ENCODE peak calls at places on chromosomes 1 and 21, in four cellular contexts. One of them, this sample, is unnamed.
A peak's percentile ranks its signal among the peaks of the same experiment; 100 is the strongest.

GRCh38 chr1:45018599-45019230 is 6.7 kb downstream of the UROD start:
- DNase-seq in OCI-LY7: peak; percentile 72
- DNase-seq in esophagus squamous epithelium: no peak
- DNase-seq in pancreas: peak; percentile 81
- DNase-seq in this sample: peak; percentile 58

GRCh38 chr1:111475706-111476105 is 1.9 kb downstream of the C1orf162 start:
- DNase-seq in OCI-LY7: no peak
- DNase-seq in esophagus squamous epithelium: no peak
- DNase-seq in pancreas: no peak
- DNase-seq in this sample: no peak

GRCh38 chr1:13628711-13629110 is 45.1 kb downstream of the PDPN start:
- DNase-seq in OCI-LY7: no peak
- DNase-seq in esophagus squamous epithelium: no peak
- DNase-seq in pancreas: no peak
- DNase-seq in this sample: no peak

GRCh38 chr1:32774950-32775634 is 42.1 kb downstream of the YARS1 start:
- DNase-seq in OCI-LY7: no peak
- DNase-seq in esophagus squamous epithelium: no peak
- DNase-seq in pancreas: peak; percentile 48
- DNase-seq in this sample: no peak

GRCh38 chr1:94399449-94399848 is 18.7 kb upstream of the ABCD3 start:
- DNase-seq in OCI-LY7: no peak
- DNase-seq in esophagus squamous epithelium: no peak
- DNase-seq in pancreas: no peak
- DNase-seq in this sample: no peak

GRCh38 chr1:226664413-226665101 is 74.5 kb downstream of the ITPKB start:
- DNase-seq in OCI-LY7: no peak
- DNase-seq in esophagus squamous epithelium: no peak
- DNase-seq in pancreas: no peak
- DNase-seq in this sample: peak; percentile 46

GRCh38 chr1:197922070-197922390 is 4.9 kb downstream of the LHX9 start:
- DNase-seq in OCI-LY7: no peak
- DNase-seq in esophagus squamous epithelium: no peak
- DNase-seq in pancreas: no peak
- DNase-seq in this sample: no peak

GRCh38 chr21:39888848-39889247 is 21.6 kb downstream of the PCP4 start:
- DNase-seq in OCI-LY7: no peak
- DNase-seq in esophagus squamous epithelium: no peak
- DNase-seq in pancreas: no peak
- DNase-seq in this sample: no peak

GRCh38 chr1:113014508-113014907 is 58.5 kb upstream of the LRIG2 start:
- DNase-seq in OCI-LY7: no peak
- DNase-seq in esophagus squamous epithelium: no peak
- DNase-seq in pancreas: no peak
- DNase-seq in this sample: no peak

GRCh38 chr1:87398644-87399043 is 70.0 kb downstream of the LMO4 start:
- DNase-seq in OCI-LY7: no peak
- DNase-seq in esophagus squamous epithelium: no peak
- DNase-seq in pancreas: no peak
- DNase-seq in this sample: no peak

GRCh38 chr21:17769049-17769845 is 49.9 kb downstream of the C21orf91 start:
- DNase-seq in OCI-LY7: no peak
- DNase-seq in esophagus squamous epithelium: no peak
- DNase-seq in pancreas: no peak
- DNase-seq in this sample: no peak

GRCh38 chr1:177959793-177960515 is 9.9 kb downstream of the SEC16B start:
- DNase-seq in OCI-LY7: no peak
- DNase-seq in esophagus squamous epithelium: no peak
- DNase-seq in pancreas: no peak
- DNase-seq in this sample: no peak

GRCh38 chr1:24536391-24536840 is 19.5 kb upstream of the NCMAP start:
- DNase-seq in OCI-LY7: peak; percentile 87
- DNase-seq in esophagus squamous epithelium: no peak
- DNase-seq in pancreas: no peak
- DNase-seq in this sample: no peak

GRCh38 chr1:245276426-245276825 is 121.6 kb downstream of the KIF26B start:
- DNase-seq in OCI-LY7: no peak
- DNase-seq in esophagus squamous epithelium: no peak
- DNase-seq in pancreas: no peak
- DNase-seq in this sample: no peak

GRCh38 chr1:28370220-28371010 is 875 bp downstream of the PHACTR4 start:
- DNase-seq in OCI-LY7: peak; percentile 77
- DNase-seq in esophagus squamous epithelium: no peak
- DNase-seq in pancreas: peak; percentile 37
- DNase-seq in this sample: no peak

GRCh38 chr1:3850857-3851256 is 6.2 kb downstream of the CEP104 start:
- DNase-seq in OCI-LY7: no peak
- DNase-seq in esophagus squamous epithelium: no peak
- DNase-seq in pancreas: peak; percentile 39
- DNase-seq in this sample: no peak

GRCh38 chr1:71285529-71285928 is 204.7 kb upstream of the ZRANB2 start:
- DNase-seq in OCI-LY7: no peak
- DNase-seq in esophagus squamous epithelium: no peak
- DNase-seq in pancreas: no peak
- DNase-seq in this sample: no peak

GRCh38 chr1:169776440-169776839 is 18.3 kb downstream of the METTL18 start:
- DNase-seq in OCI-LY7: no peak
- DNase-seq in esophagus squamous epithelium: no peak
- DNase-seq in pancreas: no peak
- DNase-seq in this sample: no peak

GRCh38 chr1:220908757-220909156 is 29.5 kb downstream of the HLX start:
- DNase-seq in OCI-LY7: no peak
- DNase-seq in esophagus squamous epithelium: no peak
- DNase-seq in pancreas: no peak
- DNase-seq in this sample: no peak

GRCh38 chr1:29236993-29237905 is 927 bp downstream of the PTPRU start:
- DNase-seq in OCI-LY7: no peak
- DNase-seq in esophagus squamous epithelium: no peak
- DNase-seq in pancreas: peak; percentile 83
- DNase-seq in this sample: peak; percentile 87

GRCh38 chr1:17561561-17561985 is 22.1 kb downstream of the ARHGEF10L start:
- DNase-seq in OCI-LY7: no peak
- DNase-seq in esophagus squamous epithelium: no peak
- DNase-seq in pancreas: peak; percentile 69
- DNase-seq in this sample: peak; percentile 51

GRCh38 chr1:236395780-236396664 is 1.9 kb downstream of the EDARADD start:
- DNase-seq in OCI-LY7: no peak
- DNase-seq in esophagus squamous epithelium: no peak
- DNase-seq in pancreas: no peak
- DNase-seq in this sample: no peak
- H3K4me3 ChIP-seq in OCI-LY7: no peak overlapping the region
- H3K4me3 ChIP-seq in esophagus squamous epithelium: peak overlapping the region; percentile 84
- H3K4me3 ChIP-seq in pancreas: peak overlapping the region; percentile 64
- H3K4me3 ChIP-seq in this sample: peak overlapping the region; percentile 51

DNA sequence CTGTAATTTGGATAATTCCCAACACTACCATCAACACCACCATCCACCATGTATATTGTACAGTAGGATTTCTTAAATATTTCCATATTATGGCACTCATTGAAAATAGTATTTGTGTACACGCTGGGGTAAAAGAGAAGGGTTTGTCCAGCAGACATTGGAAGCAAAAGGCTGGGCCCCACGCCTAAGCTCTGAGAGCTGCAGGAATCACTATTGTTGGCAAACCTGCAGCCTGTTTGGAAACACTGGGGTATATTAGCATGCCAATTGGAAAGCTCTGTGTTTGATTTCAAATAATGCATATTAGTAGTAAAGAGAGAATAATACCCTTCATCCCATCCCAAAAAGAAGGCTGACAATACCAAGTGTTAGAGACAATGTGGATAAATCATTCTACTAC is 81.5 kb upstream of the DPYD start:
- DNase-seq in OCI-LY7: no peak
- DNase-seq in esophagus squamous epithelium: no peak
- DNase-seq in pancreas: no peak
- DNase-seq in this sample: no peak
- H3K27ac ChIP-seq in OCI-LY7: no peak overlapping the region
- H3K27ac ChIP-seq in esophagus squamous epithelium: no peak overlapping the region
- H3K27ac ChIP-seq in pancreas: no peak overlapping the region
- H3K27ac ChIP-seq in this sample: no peak overlapping the region

DNA sequence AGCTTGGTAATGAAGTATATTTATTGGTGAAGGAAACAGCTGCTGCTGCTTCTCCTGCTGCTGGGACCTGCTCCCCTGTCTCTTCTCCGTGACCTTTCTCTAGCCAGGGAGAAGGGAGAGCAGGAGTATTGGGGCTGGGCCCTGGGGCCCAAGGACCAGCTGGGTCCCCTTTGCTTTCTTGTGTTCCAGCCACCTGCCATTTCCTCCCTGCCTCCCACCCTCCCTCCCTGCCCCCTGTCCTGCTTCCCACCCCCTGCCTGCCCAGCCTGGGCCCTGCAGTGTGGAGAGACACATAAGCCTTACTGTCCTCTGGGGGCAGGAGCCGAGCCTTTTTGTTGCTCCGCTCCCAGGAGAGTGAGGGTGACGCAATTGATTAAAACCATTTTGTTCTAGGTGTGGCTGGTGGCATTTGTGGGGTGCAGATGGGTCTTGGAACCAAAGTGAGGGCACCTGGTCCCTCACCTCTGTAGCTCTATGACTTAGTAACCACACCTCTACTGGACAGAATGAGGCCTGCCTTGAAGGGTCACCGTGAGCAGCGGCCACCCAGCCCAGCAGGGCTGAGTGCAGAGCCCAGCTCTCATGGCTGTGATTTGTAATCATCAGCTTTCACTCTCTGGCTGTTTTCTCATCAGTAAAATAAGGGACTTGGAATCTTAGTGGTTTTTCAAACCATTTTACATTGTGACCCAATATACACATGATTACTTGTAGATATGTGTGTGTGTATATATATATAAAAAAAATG is 13.9 kb upstream of the TMEM222 start:
- DNase-seq in OCI-LY7: no peak
- DNase-seq in esophagus squamous epithelium: no peak
- DNase-seq in pancreas: no peak
- DNase-seq in this sample: no peak
- H3K4me3 ChIP-seq in OCI-LY7: no peak overlapping the region
- H3K4me3 ChIP-seq in esophagus squamous epithelium: no peak overlapping the region
- H3K4me3 ChIP-seq in pancreas: no peak overlapping the region
- H3K4me3 ChIP-seq in this sample: no peak overlapping the region

GRCh38 chr1:62337535-62337784 is 18.2 kb upstream of the KANK4 start:
- DNase-seq in OCI-LY7: no peak
- DNase-seq in esophagus squamous epithelium: no peak
- DNase-seq in pancreas: no peak
- DNase-seq in this sample: no peak

GRCh38 chr1:62341120-62341519 is 21.9 kb upstream of the KANK4 start:
- DNase-seq in OCI-LY7: no peak
- DNase-seq in esophagus squamous epithelium: no peak
- DNase-seq in pancreas: no peak
- DNase-seq in this sample: no peak

GRCh38 chr1:62336638-62337534 is 17.7 kb upstream of the KANK4 start:
- DNase-seq in OCI-LY7: no peak
- DNase-seq in esophagus squamous epithelium: no peak
- DNase-seq in pancreas: no peak
- DNase-seq in this sample: no peak

GRCh38 chr1:62335656-62336055 is 16.4 kb upstream of the KANK4 start:
- DNase-seq in OCI-LY7: no peak
- DNase-seq in esophagus squamous epithelium: no peak
- DNase-seq in pancreas: no peak
- DNase-seq in this sample: no peak

DNA sequence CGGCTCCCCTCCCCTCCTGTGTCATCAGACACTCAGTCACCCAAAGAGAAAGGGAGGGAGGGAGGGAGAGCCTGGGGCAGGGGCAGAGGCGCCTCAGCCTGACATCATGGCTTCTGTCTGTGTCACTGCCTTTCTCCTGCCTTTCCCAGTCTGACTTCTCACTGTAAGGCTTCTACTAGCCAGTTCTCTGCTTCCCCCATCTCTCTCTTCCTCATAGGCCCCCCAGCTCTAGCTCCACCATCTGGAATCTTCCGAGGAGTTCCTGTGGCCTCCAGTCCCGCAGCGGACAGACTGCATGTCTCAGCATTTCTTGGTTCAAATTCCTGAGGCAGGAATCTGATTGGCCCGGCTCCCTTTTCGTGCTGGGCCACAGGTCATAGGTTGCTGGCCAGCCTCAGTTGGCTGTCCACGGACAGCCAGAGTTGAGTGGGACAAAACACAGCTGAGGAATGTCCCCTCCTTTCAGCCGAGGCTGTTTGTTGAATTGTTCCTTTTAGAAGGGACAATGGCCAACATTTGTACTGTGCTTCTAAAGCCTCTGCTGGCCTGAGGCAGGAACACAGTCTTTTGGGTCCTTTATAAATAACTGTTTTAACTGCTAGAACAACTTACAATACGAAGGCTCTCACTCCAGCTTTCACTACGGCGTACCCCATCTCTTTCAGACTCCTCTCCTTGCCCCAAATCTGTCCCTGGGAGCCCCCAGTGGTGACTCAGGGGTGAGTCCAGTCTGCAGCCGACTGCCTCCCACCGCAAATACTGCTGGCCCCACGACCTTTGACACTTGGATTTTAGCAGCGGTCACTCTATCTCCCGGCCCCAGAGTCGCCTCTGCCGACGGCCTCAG is 18.8 kb upstream of the KANK4 start:
- DNase-seq in OCI-LY7: no peak
- DNase-seq in esophagus squamous epithelium: no peak
- DNase-seq in pancreas: no peak
- DNase-seq in this sample: no peak
- H3K27ac ChIP-seq in OCI-LY7: no peak overlapping the region
- H3K27ac ChIP-seq in esophagus squamous epithelium: no peak overlapping the region
- H3K27ac ChIP-seq in pancreas: no peak overlapping the region
- H3K27ac ChIP-seq in this sample: peak overlapping the region; percentile 28

GRCh38 chr1:156675715-156676311 is 1.4 kb downstream of the NES start:
- DNase-seq in OCI-LY7: no peak
- DNase-seq in esophagus squamous epithelium: no peak
- DNase-seq in pancreas: no peak
- DNase-seq in this sample: no peak
- H3K4me3 ChIP-seq in OCI-LY7: no peak overlapping the region
- H3K4me3 ChIP-seq in esophagus squamous epithelium: peak overlapping the region; percentile 44
- H3K4me3 ChIP-seq in pancreas: no peak overlapping the region
- H3K4me3 ChIP-seq in this sample: peak overlapping the region; percentile 53

GRCh38 chr1:15764890-15765289 is 6.3 kb downstream of the FBLIM1 start:
- DNase-seq in OCI-LY7: no peak
- DNase-seq in esophagus squamous epithelium: no peak
- DNase-seq in pancreas: no peak
- DNase-seq in this sample: no peak
- H3K27ac ChIP-seq in OCI-LY7: no peak overlapping the region
- H3K27ac ChIP-seq in esophagus squamous epithelium: peak overlapping the region; percentile 76
- H3K27ac ChIP-seq in pancreas: peak overlapping the region; percentile 63
- H3K27ac ChIP-seq in this sample: no peak overlapping the region

GRCh38 chr1:156338180-156338973 is at the start of the genes CCT3 and TSACC:
- DNase-seq in OCI-LY7: peak; percentile 99
- DNase-seq in esophagus squamous epithelium: peak; percentile 93
- DNase-seq in pancreas: peak; percentile 100
- DNase-seq in this sample: peak; percentile 99

GRCh38 chr1:156337052-156337887 is 822 bp downstream of the CCT3 start:
- DNase-seq in OCI-LY7: peak; percentile 8
- DNase-seq in esophagus squamous epithelium: no peak
- DNase-seq in pancreas: no peak
- DNase-seq in this sample: no peak

GRCh38 chr1:156337888-156338179 is 258 bp downstream of the CCT3 start:
- DNase-seq in OCI-LY7: no peak
- DNase-seq in esophagus squamous epithelium: no peak
- DNase-seq in pancreas: no peak
- DNase-seq in this sample: no peak

DNA sequence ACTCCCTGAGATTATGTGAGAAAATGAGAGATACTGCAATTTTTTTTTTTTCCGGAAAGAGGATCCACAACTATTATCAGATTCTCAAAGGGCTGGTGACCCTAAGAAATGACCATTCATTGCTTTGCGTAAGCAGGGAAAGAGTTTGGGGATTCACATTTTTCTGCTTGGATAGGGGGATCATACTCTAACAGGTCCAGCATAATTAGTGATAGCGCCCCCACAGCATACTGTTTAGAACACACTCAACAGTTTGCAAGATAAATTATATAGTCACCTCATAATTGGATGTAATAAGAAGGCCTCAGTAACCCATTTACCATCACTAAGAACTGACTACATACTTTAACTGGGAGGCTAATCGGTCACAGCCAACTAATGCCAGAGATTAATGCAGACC is 1.9 kb downstream of the CCT3 start:
- DNase-seq in OCI-LY7: peak; percentile 54
- DNase-seq in esophagus squamous epithelium: no peak
- DNase-seq in pancreas: no peak
- DNase-seq in this sample: no peak
- H3K4me3 ChIP-seq in OCI-LY7: peak overlapping the region; percentile 98
- H3K4me3 ChIP-seq in esophagus squamous epithelium: peak overlapping the region; percentile 92
- H3K4me3 ChIP-seq in pancreas: no peak overlapping the region
- H3K4me3 ChIP-seq in this sample: no peak overlapping the region